ENCODE peak calls at places on chromosome 16, in ten cellular contexts. R is globus pallidus; Z is KBM-7; U is NCI-H1048; V is posterior cingulate gyrus; X is stimulated activated CD8-positive, alpha-beta memory T cell treated with anti-CD3 and anti-CD28 coated beads, Interleukin-2, amount 100 ng/mL, for 1 hour; P is naive thymus-derived CD8-positive, alpha-beta T cell; D is EL; C is breast epithelium; Y is NCI-H1417. I is an unnamed sample.
A peak's percentile ranks its signal among the peaks of the same experiment; 100 is the strongest.

GRCh38 chr16:67336646-67337045 is 10.0 kb downstream of the LRRC36 start:
- DNase-seq in R (no peak), U (no peak), Y (no peak), Z (no peak), P (no peak), C (no peak), D (peak; percentile 11), V (no peak), X (no peak), I (no peak)

GRCh38 chr16:22205577-22206012 is 483 bp upstream of the EEF2K start:
- DNase-seq in U (no peak), D (no peak), Z (no peak), X (no peak), C (no peak), V (no peak), P (no peak), Y (no peak), R (no peak), I (no peak)

GRCh38 chr16:82867425-82867824 is 240.7 kb downstream of the CDH13 start:
- DNase-seq in X (no peak), Z (no peak), D (peak; percentile 51), Y (peak; percentile 19), P (no peak), R (no peak), V (no peak), C (no peak), U (no peak), I (peak; percentile 24)

GRCh38 chr16:31331141-31331764 is 23.7 kb upstream of the ITGAX start:
- DNase-seq in P (peak; percentile 23), D (no peak), U (no peak), Z (no peak), C (no peak), R (no peak), Y (no peak), V (no peak), X (peak; percentile 13), I (no peak)

GRCh38 chr16:85316321-85316919 is 204.1 kb upstream of the CIBAR2 start:
- DNase-seq in V (peak; percentile 63), Y (peak; percentile 35), P (no peak), Z (peak; percentile 84), D (peak; percentile 49), X (no peak), R (peak; percentile 75), C (no peak), U (no peak), I (no peak)

GRCh38 chr16:89704281-89704680 is 2.8 kb upstream of the SPATA2L start:
- DNase-seq in R (no peak), D (no peak), Z (no peak), V (no peak), C (no peak), P (no peak), Y (no peak), U (no peak), X (no peak), I (no peak)

GRCh38 chr16:2196981-2197511 is 641 bp upstream of the CASKIN1 start:
- DNase-seq in D (no peak), U (no peak), P (no peak), X (no peak), V (no peak), C (no peak), R (no peak), Y (no peak), Z (no peak), I (no peak)

GRCh38 chr16:21339927-21340326 is 61.8 kb upstream of the CRYM start:
- DNase-seq in C (no peak), R (no peak), P (no peak), V (no peak), U (no peak), D (no peak), X (no peak), Z (no peak), Y (no peak), I (no peak)

GRCh38 chr16:68093816-68094613 is 8.8 kb downstream of the NFATC3 start:
- DNase-seq in P (no peak), U (no peak), C (no peak), D (peak; percentile 50), Y (no peak), Z (peak; percentile 53), X (no peak), R (peak; percentile 37), V (no peak), I (no peak)

GRCh38 chr16:65621640-65622039 is 499.8 kb upstream of the CDH11 start:
- DNase-seq in P (no peak), V (no peak), C (no peak), R (no peak), Z (no peak), D (no peak), X (no peak), Y (no peak), U (no peak), I (peak; percentile 31)

GRCh38 chr16:56848955-56849689 is 15.9 kb upstream of the SLC12A3 start:
- DNase-seq in C (no peak), R (no peak), X (no peak), Z (no peak), P (no peak), Y (no peak), U (no peak), V (no peak), D (peak; percentile 87), I (no peak)

GRCh38 chr16:68351991-68352431 is 41.2 kb downstream of the PRMT7 start:
- DNase-seq in D (no peak), P (no peak), X (no peak), Z (no peak), U (no peak), C (no peak), Y (peak; percentile 61), R (no peak), V (no peak), I (peak; percentile 88)

GRCh38 chr16:68792465-68793324 is 50.6 kb upstream of the TANGO6 start:
- DNase-seq in P (no peak), X (no peak), V (no peak), R (no peak), C (no peak), Z (peak; percentile 24), U (no peak), Y (no peak), D (peak; percentile 44), I (no peak)

GRCh38 chr16:28012031-28012445 is 51.5 kb downstream of the GSG1L start:
- DNase-seq in V (no peak), D (no peak), P (no peak), U (no peak), X (no peak), C (no peak), R (no peak), Y (no peak), Z (no peak), I (no peak)

GRCh38 chr16:71311553-71312158 is 22.5 kb upstream of the CMTR2 start:
- DNase-seq in V (peak; percentile 26), U (no peak), P (no peak), D (no peak), X (no peak), Z (peak; percentile 24), C (no peak), Y (peak; percentile 6), R (peak; percentile 14), I (no peak)

GRCh38 chr16:27625050-27625697 is 75.2 kb downstream of the KATNIP start:
- DNase-seq in R (no peak), V (no peak), C (no peak), Y (no peak), D (no peak), Z (no peak), P (no peak), U (no peak), X (no peak), I (peak; percentile 87)

GRCh38 chr16:11698271-11698689 is 30.0 kb downstream of the SNN start:
- DNase-seq in Z (no peak), Y (no peak), V (no peak), U (no peak), D (peak; percentile 20), P (no peak), X (no peak), R (no peak), C (no peak), I (no peak)

GRCh38 chr16:15807603-15808009 is 49.2 kb downstream of the MYH11 start:
- DNase-seq in D (no peak), Y (no peak), P (no peak), R (no peak), V (no peak), U (no peak), Z (no peak), C (no peak), X (no peak), I (no peak)

GRCh38 chr16:22189473-22190168 is 16.5 kb upstream of the EEF2K start:
- DNase-seq in X (peak; percentile 83), U (no peak), R (no peak), Z (peak; percentile 68), V (no peak), P (peak; percentile 96), C (peak; percentile 87), Y (peak; percentile 53), D (peak; percentile 41), I (peak; percentile 15)